ENCODE peak calls at places on chromosomes 6 and 20, in four cellular contexts. J is HepG2, V is IMR-90, S is A549. K is an unnamed sample.

GRCh38 chr6:43702522-43703440 is 15.2 kb upstream of the MRPS18A start:
- DNase-seq in J (peak; percentile 93), V (peak; percentile 83), S (peak; percentile 84), K (no peak)

GRCh38 chr6:145036236-145036635 is 699.1 kb downstream of the EPM2A start:
- DNase-seq in J (no peak), V (peak; percentile 59), S (no peak), K (no peak)

GRCh38 chr6:122389704-122390103 is 9.7 kb upstream of the HSF2 start:
- DNase-seq in J (peak; percentile 23), V (peak; percentile 25), S (no peak), K (no peak)

GRCh38 chr20:43844778-43845614 is 69.7 kb upstream of the TOX2 start:
- DNase-seq in J (no peak), V (peak; percentile 95), S (no peak), K (no peak)

GRCh38 chr6:79634491-79634890 is 3.4 kb downstream of the SH3BGRL2 start:
- DNase-seq in J (no peak), V (no peak), S (no peak), K (no peak)

GRCh38 chr6:160391419-160392116 is 43.4 kb downstream of the SLC22A3 start:
- DNase-seq in J (peak; percentile 73), V (no peak), S (peak; percentile 71), K (no peak)

GRCh38 chr6:27168586-27169443 is 78.7 kb upstream of the PRSS16 start:
- DNase-seq in J (no peak), V (peak; percentile 97), S (no peak), K (no peak)

GRCh38 chr20:3044336-3044965 is 1.0 kb downstream of the GNRH2 start:
- DNase-seq in J (no peak), V (no peak), S (no peak), K (no peak)

GRCh38 chr6:44143731-44144130 is 14.9 kb upstream of the CAPN11 start:
- DNase-seq in J (no peak), V (no peak), S (no peak), K (no peak)

GRCh38 chr6:43858161-43859153 is 88.4 kb downstream of the VEGFA start:
- DNase-seq in J (no peak), V (no peak), S (no peak), K (no peak)

DNA sequence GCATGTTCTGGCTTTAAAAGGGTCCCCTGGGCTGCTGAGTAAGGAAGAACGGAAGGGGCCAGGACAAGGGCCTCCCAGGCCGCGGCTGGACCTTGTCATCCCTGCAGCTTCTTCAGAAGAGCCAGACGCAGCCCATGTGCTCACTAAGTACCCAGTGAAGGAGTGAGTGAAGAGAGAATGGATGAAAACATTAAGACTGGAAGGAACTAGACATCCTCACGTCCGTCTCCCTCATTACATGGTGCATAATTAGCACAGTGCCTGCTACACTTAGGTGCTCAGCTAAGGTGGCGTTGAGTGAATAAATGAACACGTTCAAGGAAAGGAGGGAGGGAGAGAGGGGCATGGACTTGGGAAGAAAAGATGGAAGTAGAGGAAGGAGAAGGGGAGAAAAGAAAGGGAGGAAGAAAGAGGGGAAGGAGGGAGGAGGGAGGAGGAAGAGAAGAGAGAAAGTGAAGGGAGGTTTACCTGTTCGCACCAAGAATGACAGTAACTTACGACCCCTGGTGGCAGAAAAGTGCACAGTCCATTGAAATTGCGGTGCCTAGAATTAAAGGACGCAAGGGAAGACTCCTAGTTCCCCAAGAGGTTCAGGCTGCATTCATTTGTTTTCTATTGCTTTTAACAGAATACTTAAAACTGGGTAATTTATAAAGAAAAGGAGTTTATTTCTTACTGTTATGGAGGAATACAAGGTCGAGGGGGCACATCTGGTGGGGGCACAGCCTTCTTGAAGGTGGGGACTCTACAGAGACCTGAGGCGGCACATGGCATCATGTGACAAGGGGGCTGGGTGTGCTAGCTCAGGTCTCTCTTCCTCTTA is 8.0 kb downstream of the TP53RK start:
- DNase-seq in J (peak; percentile 82), V (peak; percentile 44), S (peak; percentile 58), K (peak; percentile 27)
- TF ChIP-seq SMC3 in J (peak; percentile 100), V (peak; percentile 75), S (peak; percentile 77), K (peak; percentile 94)

GRCh38 chr6:18431581-18431980 is 44.4 kb downstream of the RNF144B start:
- DNase-seq in J (no peak), V (peak; percentile 16), S (no peak), K (no peak)

GRCh38 chr6:18433059-18433458 is 45.9 kb downstream of the RNF144B start:
- DNase-seq in J (no peak), V (peak; percentile 19), S (no peak), K (no peak)

GRCh38 chr6:18429655-18430054 is 42.5 kb downstream of the RNF144B start:
- DNase-seq in J (no peak), V (no peak), S (no peak), K (no peak)

GRCh38 chr6:18432619-18433018 is 45.5 kb downstream of the RNF144B start:
- DNase-seq in J (no peak), V (no peak), S (no peak), K (no peak)

DNA sequence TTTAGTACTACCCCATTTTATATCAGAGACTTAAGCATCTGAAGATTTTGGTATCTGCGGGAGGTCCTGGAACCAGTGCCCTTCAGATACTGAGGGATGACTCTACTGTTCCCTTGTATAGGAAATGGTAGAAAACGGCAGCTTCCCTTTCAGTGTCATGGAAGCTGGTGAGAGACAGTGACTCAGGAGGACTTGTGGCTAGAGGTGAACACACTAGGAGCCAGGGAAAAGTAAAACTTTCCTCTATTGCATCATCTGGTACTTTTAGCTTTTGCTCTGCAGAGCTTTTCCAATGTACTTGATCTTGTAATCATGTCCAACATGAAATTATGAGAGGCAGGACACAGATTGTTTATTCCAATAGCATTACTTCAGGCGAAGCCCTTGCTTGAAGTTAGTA is 45.0 kb downstream of the RNF144B start:
- DNase-seq in J (no peak), V (peak; percentile 89), S (no peak), K (no peak)
- TF ChIP-seq SMC3 in J (no peak), V (no peak), S (no peak), K (no peak)

GRCh38 chr6:10315631-10316145 is 99.2 kb downstream of the TFAP2A start:
- DNase-seq in J (no peak), V (no peak), S (no peak), K (no peak)

GRCh38 chr6:10313799-10314162 is 101.1 kb downstream of the TFAP2A start:
- DNase-seq in J (no peak), V (no peak), S (no peak), K (no peak)

GRCh38 chr6:10314163-10314955 is 100.5 kb downstream of the TFAP2A start:
- DNase-seq in J (no peak), V (no peak), S (no peak), K (no peak)

GRCh38 chr6:10316327-10316726 is 98.5 kb downstream of the TFAP2A start:
- DNase-seq in J (no peak), V (peak; percentile 72), S (no peak), K (no peak)

DNA sequence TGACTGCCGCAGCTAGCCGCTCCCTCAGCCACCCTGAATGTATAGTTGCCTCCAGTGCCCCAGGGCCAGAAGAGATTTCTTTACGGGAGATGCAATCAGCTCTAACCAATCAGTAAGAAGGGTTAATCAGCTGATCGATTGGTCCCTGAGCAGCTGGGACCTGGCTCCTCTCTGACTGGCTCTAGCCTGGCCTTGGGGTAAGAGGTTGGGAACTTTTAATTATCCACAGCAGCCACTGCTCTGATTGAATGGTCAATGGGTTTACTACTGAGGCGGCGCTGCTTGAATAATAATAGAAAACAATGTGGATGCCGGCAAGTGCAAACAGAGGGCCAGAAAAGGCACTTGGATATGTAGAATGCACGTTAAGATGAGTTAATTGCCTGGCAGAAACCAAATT is 99.8 kb downstream of the TFAP2A start:
- DNase-seq in J (no peak), V (no peak), S (no peak), K (no peak)
- TF ChIP-seq SMC3 in J (no peak), V (no peak), S (no peak), K (no peak)

GRCh38 chr6:169932491-169932890 is 181.1 kb downstream of the ERMARD start:
- DNase-seq in J (no peak), V (no peak), S (no peak), K (no peak)

GRCh38 chr6:169935348-169935718 is 183.9 kb downstream of the ERMARD start:
- DNase-seq in J (no peak), V (no peak), S (no peak), K (no peak)

GRCh38 chr6:169933251-169933821 is 181.9 kb downstream of the ERMARD start:
- DNase-seq in J (no peak), V (no peak), S (no peak), K (no peak)

GRCh38 chr6:169934699-169935347 is 183.4 kb downstream of the ERMARD start:
- DNase-seq in J (no peak), V (no peak), S (no peak), K (no peak)

GRCh38 chr6:169933839-169934698 is 182.6 kb downstream of the ERMARD start:
- DNase-seq in J (no peak), V (no peak), S (no peak), K (no peak)
- TF ChIP-seq SMC3 in J (no peak), V (no peak), S (no peak), K (no peak)

GRCh38 chr6:20137837-20138236 is 74.4 kb downstream of the MBOAT1 start:
- DNase-seq in J (no peak), V (peak; percentile 6), S (no peak), K (no peak)
- TF ChIP-seq SMC3 in J (no peak), V (no peak), S (no peak), K (no peak)

DNA sequence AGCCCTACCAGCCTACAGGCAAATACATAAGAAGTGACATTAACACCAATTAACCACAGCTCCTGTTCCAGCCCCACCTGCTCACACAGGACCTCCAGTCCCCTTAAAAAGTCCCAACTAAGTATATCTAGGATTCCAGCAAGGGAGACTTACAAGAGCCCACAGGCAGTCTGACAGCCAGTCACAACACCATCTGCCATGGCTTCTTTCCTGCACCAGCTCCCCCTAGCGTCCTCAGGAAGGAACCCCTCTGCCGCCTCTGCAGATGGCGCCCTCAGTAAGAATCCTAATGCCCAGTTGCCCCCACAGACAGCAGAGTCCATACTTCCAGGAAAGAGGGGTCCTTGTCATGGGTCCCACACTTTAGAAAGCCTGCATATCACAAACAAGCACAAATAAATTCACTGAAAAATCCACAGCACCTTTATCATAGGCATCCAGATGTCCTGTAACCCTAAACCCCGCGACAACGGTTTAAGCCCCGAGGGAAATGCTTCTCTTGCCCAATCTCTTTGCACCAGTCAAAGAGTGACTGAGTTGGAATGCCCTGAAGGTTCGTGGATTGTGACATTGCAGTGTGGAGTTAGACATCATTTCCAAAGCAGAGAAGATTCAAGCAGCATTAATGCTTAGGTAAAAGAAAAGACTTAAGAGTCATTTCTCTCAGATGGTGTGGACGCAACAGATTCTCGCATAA is 121.9 kb downstream of the HIVEP2 start:
- DNase-seq in J (no peak), V (no peak), S (peak; percentile 12), K (no peak)
- TF ChIP-seq SMC3 in J (no peak), V (no peak), S (no peak), K (peak; percentile 19)

DNA sequence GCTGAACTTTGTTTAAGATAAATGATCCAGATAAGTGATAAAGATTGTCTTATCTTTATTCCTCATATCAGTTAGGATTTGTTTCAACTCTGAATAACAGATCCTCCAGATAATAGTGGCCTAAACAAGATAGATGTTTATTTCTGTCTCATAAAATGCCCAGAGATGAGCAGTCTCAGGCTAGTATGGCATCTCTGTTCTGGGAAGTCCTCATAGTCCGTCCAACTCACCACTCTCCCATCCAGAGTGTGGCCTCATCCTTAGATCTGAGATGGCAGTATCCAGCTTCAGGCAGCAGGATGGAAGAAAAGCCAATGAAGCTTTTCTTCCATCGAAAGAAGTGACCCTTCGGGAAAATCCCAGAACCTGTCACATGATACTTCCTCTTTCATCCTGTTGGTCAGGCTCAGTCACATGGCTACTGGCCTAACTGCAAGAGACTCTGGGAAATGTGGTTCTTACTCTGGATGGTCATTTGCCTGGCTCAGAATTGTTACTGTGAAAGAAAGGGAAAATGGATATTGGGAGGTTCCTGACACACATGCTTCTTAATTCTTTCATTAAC is 29.4 kb upstream of the TAGAP start:
- DNase-seq in J (no peak), V (peak; percentile 46), S (peak; percentile 40), K (no peak)
- TF ChIP-seq SMC3 in J (no peak), V (no peak), S (no peak), K (no peak)